ENCODE peak calls at places on chromosomes 3 and 15, in four cellular contexts. A is hepatocyte, N is Karpas-422, G is vagina. V is an unnamed sample.

GRCh38 chr15:68285243-68285980 is 7.9 kb downstream of the FEM1B start:
- DNase-seq in A (peak; percentile 30), N (no peak), G (no peak), V (no peak)

GRCh38 chr15:98823012-98823458 is 174.7 kb downstream of the IGF1R start:
- DNase-seq in A (peak; percentile 50), N (no peak), G (no peak), V (peak; percentile 84)

GRCh38 chr3:145144361-145144760 is 1016.6 kb downstream of the PLOD2 start:
- DNase-seq in A (no peak), N (no peak), G (no peak), V (no peak)

GRCh38 chr15:24878153-24878552 is 76.6 kb upstream of the SNRPN start:
- DNase-seq in A (no peak), N (no peak), G (no peak), V (no peak)

GRCh38 chr15:74036271-74037170 is 42.0 kb downstream of the PML start:
- DNase-seq in A (peak; percentile 79), N (no peak), G (no peak), V (peak; percentile 65)

GRCh38 chr15:62569460-62570404 is 404.6 kb upstream of the C2CD4B start:
- DNase-seq in A (peak; percentile 80), N (no peak), G (no peak), V (peak; percentile 83)

GRCh38 chr3:177642482-177643163 is 445.3 kb upstream of the TBL1XR1 start:
- DNase-seq in A (no peak), N (no peak), G (no peak), V (no peak)

GRCh38 chr15:74664028-74664616 is 31.7 kb downstream of the EDC3 start:
- DNase-seq in A (peak; percentile 63), N (no peak), G (no peak), V (no peak)

GRCh38 chr15:95843241-95843851 is 487.2 kb upstream of the NR2F2 start:
- DNase-seq in A (no peak), N (no peak), G (no peak), V (peak; percentile 14)

GRCh38 chr3:58237940-58238681 is 519 bp downstream of the ABHD6 start:
- DNase-seq in A (peak; percentile 60), N (peak; percentile 79), G (no peak), V (peak; percentile 50)

GRCh38 chr3:16174389-16174788 is at the start of gene GALNT15:
- DNase-seq in A (peak; percentile 76), N (no peak), G (no peak), V (peak; percentile 79)

GRCh38 chr15:66704019-66704782 is 2.2 kb downstream of the SMAD6 start:
- DNase-seq in A (no peak), N (no peak), G (no peak), V (no peak)

GRCh38 chr3:41320953-41321641 is 121.8 kb downstream of the CTNNB1 start:
- DNase-seq in A (no peak), N (no peak), G (no peak), V (no peak)
- H3K27ac ChIP-seq in A (no peak overlapping the region), N (no peak overlapping the region), G (no peak overlapping the region), V (no peak overlapping the region)

GRCh38 chr3:153426803-153427202 is 264.8 kb downstream of the RAP2B start:
- DNase-seq in A (no peak), N (no peak), G (no peak), V (no peak)

GRCh38 chr3:153426344-153426743 is 264.3 kb downstream of the RAP2B start:
- DNase-seq in A (no peak), N (no peak), G (no peak), V (no peak)

GRCh38 chr3:153422314-153422713 is 260.3 kb downstream of the RAP2B start:
- DNase-seq in A (no peak), N (no peak), G (no peak), V (no peak)
- H3K9me3 ChIP-seq in A (peaks cover 10% of the 10 kb centered on the region), N (peaks cover 21% of the 10 kb centered on the region), G (peaks cover 13% of the 10 kb centered on the region), V (peaks cover 3% of the 10 kb centered on the region)

GRCh38 chr3:119420196-119420595 is 43.2 kb downstream of the TMEM39A start:
- DNase-seq in A (no peak), N (no peak), G (no peak), V (no peak)

GRCh38 chr3:119418641-119419040 is 44.8 kb downstream of the TMEM39A start:
- DNase-seq in A (peak; percentile 42), N (no peak), G (no peak), V (no peak)

GRCh38 chr3:119413603-119414280 is 49.7 kb downstream of the TMEM39A start:
- DNase-seq in A (no peak), N (no peak), G (no peak), V (no peak)

GRCh38 chr3:119418091-119418512 is 45.3 kb downstream of the TMEM39A start:
- DNase-seq in A (peak; percentile 60), N (no peak), G (no peak), V (no peak)
- H3K27ac ChIP-seq in A (peak overlapping the region; percentile 76), N (no peak overlapping the region), G (no peak overlapping the region), V (no peak overlapping the region)

DNA sequence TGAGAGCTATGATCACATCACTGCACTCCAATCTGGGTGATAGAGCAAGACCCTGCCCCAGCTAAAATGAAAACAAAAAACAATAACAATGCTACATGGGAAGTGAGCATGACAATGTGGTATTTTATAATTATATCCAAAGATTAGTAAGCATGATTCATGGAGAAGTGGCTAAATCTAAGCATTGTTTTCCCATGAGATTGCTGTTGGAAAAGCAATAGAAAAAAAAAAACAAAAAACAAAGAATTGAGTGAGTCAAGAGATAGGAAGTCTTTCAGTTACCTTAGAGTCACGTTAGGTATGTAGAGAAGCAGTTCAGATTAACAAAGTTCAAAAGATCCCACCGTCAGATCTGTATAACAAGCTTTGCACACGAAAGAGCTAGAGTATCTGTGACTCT is 210.3 kb upstream of the CNTN6 start:
- DNase-seq in A (no peak), N (no peak), G (no peak), V (no peak)
- H3K9me3 ChIP-seq in A (no peaks in the 10 kb centered on the region), N (no peaks in the 10 kb centered on the region), G (no peaks in the 10 kb centered on the region), V (no peaks in the 10 kb centered on the region)

GRCh38 chr15:80159301-80159700 is 6.5 kb downstream of the FAH start:
- DNase-seq in A (no peak), N (no peak), G (no peak), V (no peak)
- H3K27ac ChIP-seq in A (no peak overlapping the region), N (no peak overlapping the region), G (no peak overlapping the region), V (no peak overlapping the region)

DNA sequence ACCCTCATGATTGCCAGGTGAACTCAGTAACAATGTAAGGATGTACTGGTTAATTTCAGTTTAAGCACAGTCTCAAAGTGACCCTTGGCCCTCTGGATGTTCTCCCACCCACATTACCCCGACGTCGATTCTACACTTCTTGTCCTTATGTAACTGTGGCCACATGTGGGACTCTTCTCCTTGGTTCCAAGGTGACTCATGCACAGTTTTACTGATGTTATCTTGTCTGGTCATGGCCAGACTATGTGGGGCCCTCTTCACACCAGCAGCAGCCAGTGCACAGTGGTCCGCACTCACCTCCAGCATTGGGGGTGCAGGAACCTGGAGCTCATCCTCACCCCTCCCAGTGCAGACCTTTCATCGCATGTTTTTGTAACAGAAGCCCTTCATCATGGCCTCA is 519.4 kb downstream of the OCA2 start:
- DNase-seq in A (no peak), N (no peak), G (no peak), V (no peak)
- H3K9me3 ChIP-seq in A (no peaks in the 10 kb centered on the region), N (peaks cover 48% of the 10 kb centered on the region), G (no peaks in the 10 kb centered on the region), V (no peaks in the 10 kb centered on the region)

GRCh38 chr15:59396660-59397059 is 24.0 kb upstream of the MYO1E start:
- DNase-seq in A (no peak), N (no peak), G (no peak), V (no peak)

GRCh38 chr15:59392299-59392698 is 19.6 kb upstream of the MYO1E start:
- DNase-seq in A (no peak), N (no peak), G (no peak), V (no peak)

GRCh38 chr15:59398220-59398619 is 25.5 kb upstream of the MYO1E start:
- DNase-seq in A (no peak), N (no peak), G (no peak), V (no peak)

GRCh38 chr15:59396211-59396610 is 23.5 kb upstream of the MYO1E start:
- DNase-seq in A (no peak), N (no peak), G (no peak), V (no peak)

DNA sequence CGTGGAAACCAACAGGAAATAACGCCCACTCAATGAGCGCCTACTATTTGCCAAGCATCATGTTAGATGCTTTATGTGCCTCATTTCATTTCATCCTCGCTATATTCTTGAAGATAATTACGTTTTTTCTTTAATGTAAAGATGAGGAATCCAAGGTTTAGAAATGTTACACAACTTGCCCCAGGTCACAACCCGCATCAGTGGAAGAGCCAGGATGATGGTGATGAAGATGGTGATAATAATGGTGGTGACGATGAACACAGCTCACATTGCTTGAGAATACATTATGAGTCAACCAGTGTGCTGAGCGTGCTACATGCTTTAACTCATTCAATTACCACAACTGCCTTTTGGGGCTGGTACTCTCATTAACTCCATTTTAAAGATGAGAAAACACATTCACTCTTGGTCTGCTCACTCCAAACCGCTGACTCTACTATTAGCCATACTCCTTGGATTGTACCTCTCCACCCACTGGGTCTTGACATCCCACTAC is 21.5 kb upstream of the MYO1E start:
- DNase-seq in A (no peak), N (no peak), G (no peak), V (no peak)
- H3K27ac ChIP-seq in A (no peak overlapping the region), N (no peak overlapping the region), G (no peak overlapping the region), V (no peak overlapping the region)

V was measured in SJSA1.